ENCODE peak calls at places on chromosomes 2 and 18, in five cellular contexts. E is activated naive CD4-positive, alpha-beta T cell treated with Interleukin-2 at 50 U/mL for 16 hours; Y is stimulated activated CD4-positive, alpha-beta T cell treated with anti-CD3 and anti-CD28 coated beads, Interleukin-1b, Interleukin-23, amount 100 ng/mL, for 48 hours; L is GM19239; I is EH. U is an unnamed sample.

GRCh38 chr2:213129311-213129710 is 22.1 kb downstream of the IKZF2 start:
- DNase-seq in E (no peak), Y (no peak), L (no peak), I (no peak), U (no peak)

GRCh38 chr2:192560326-192560725 is 365.6 kb upstream of the TMEFF2 start:
- DNase-seq in E (no peak), Y (no peak), L (no peak), I (no peak), U (no peak)

GRCh38 chr18:10085405-10085804 is 171.6 kb downstream of the VAPA start:
- DNase-seq in E (no peak), Y (no peak), L (no peak), I (peak), U (no peak)

GRCh38 chr2:184040230-184040629 is 558.1 kb upstream of the ZNF804A start:
- DNase-seq in E (no peak), Y (no peak), L (no peak), I (no peak), U (no peak)

GRCh38 chr18:8706981-8707940 is 1.9 kb downstream of the MTCL1 start:
- DNase-seq in E (no peak), Y (no peak), L (no peak), I (peak), U (no peak)

GRCh38 chr2:147846382-147847081 is 1.7 kb downstream of the ACVR2A start:
- DNase-seq in E (no peak), Y (no peak), L (no peak), I (peak), U (no peak)

GRCh38 chr2:200138386-200139184 is 167.9 kb upstream of the SPATS2L start:
- DNase-seq in E (no peak), Y (no peak), L (no peak), I (peak), U (no peak)

GRCh38 chr2:13822365-13822764 is 810.2 kb upstream of the LRATD1 start:
- DNase-seq in E (no peak), Y (no peak), L (no peak), I (no peak), U (no peak)

GRCh38 chr18:49628993-49629795 is 67.3 kb downstream of the LIPG start:
- DNase-seq in E (no peak), Y (no peak), L (no peak), I (no peak), U (no peak)

GRCh38 chr2:188202777-188203176 is 88.9 kb upstream of the GULP1 start:
- DNase-seq in E (no peak), Y (no peak), L (no peak), I (no peak), U (no peak)

GRCh38 chr18:9648431-9649163 is 34.2 kb upstream of the PPP4R1 start:
- DNase-seq in E (no peak), Y (no peak), L (no peak), I (no peak), U (peak)

GRCh38 chr2:188495990-188496431 is 204.3 kb downstream of the GULP1 start:
- DNase-seq in E (no peak), Y (no peak), L (no peak), I (peak), U (no peak)

GRCh38 chr2:234880551-234881211 is 71.1 kb upstream of the SH3BP4 start:
- DNase-seq in E (no peak), Y (peak), L (no peak), I (peak), U (no peak)

GRCh38 chr2:235968616-235969324 is 199.4 kb downstream of the GBX2 start:
- DNase-seq in E (no peak), Y (no peak), L (no peak), I (no peak), U (no peak)

GRCh38 chr2:100882645-100883613 is 63.0 kb downstream of the NPAS2 start:
- DNase-seq in E (no peak), Y (peak), L (no peak), I (peak), U (no peak)

GRCh38 chr2:97697252-97698235 is 15.8 kb upstream of the ZAP70 start:
- DNase-seq in E (peak), Y (peak), L (peak), I (peak), U (peak)

GRCh38 chr2:45024600-45025291 is 15.5 kb upstream of the SIX2 start:
- DNase-seq in E (no peak), Y (no peak), L (no peak), I (peak), U (no peak)

GRCh38 chr2:237695201-237695780 is 67.9 kb downstream of the LRRFIP1 start:
- DNase-seq in E (no peak), Y (no peak), L (no peak), I (peak), U (peak)

GRCh38 chr2:56871641-56872040 is 687.9 kb downstream of the CCDC85A start:
- DNase-seq in E (no peak), Y (no peak), L (no peak), I (peak), U (no peak)

GRCh38 chr2:157929871-157930667 is 53.9 kb upstream of the ACVR1 start:
- DNase-seq in E (no peak), Y (no peak), L (no peak), I (no peak), U (no peak)

GRCh38 chr18:2641638-2642037 is 13.9 kb upstream of the SMCHD1 start:
- DNase-seq in E (no peak), Y (no peak), L (no peak), I (peak), U (peak)

GRCh38 chr2:201440182-201440581 is 11.1 kb downstream of the TRAK2 start:
- DNase-seq in E (no peak), Y (no peak), L (no peak), I (no peak), U (no peak)

GRCh38 chr2:67018318-67018717 is 378.8 kb upstream of the ETAA1 start:
- DNase-seq in E (no peak), Y (no peak), L (no peak), I (peak), U (no peak)

GRCh38 chr2:204274991-204275390 is 270.3 kb upstream of the PARD3B start:
- DNase-seq in E (no peak), Y (no peak), L (no peak), I (no peak), U (no peak)

GRCh38 chr2:97747285-97747684 is 33.9 kb downstream of the ZAP70 start:
- DNase-seq in E (no peak), Y (no peak), L (no peak), I (no peak), U (no peak)

GRCh38 chr2:235162070-235162469 is 210.3 kb downstream of the SH3BP4 start:
- DNase-seq in E (no peak), Y (no peak), L (no peak), I (no peak), U (no peak)

GRCh38 chr2:37653805-37654378 is 17.6 kb downstream of the CDC42EP3 start:
- DNase-seq in E (peak), Y (peak), L (no peak), I (no peak), U (peak)

GRCh38 chr2:223590964-223591363 is 11.2 kb downstream of the SCG2 start:
- DNase-seq in E (no peak), Y (no peak), L (no peak), I (peak), U (no peak)

GRCh38 chr18:35497006-35497333 is 790 bp downstream of the INO80C start:
- DNase-seq in E (peak), Y (no peak), L (no peak), I (no peak), U (no peak)

GRCh38 chr2:170512271-170512670 is 202.9 kb upstream of the SP5 start:
- DNase-seq in E (no peak), Y (no peak), L (no peak), I (no peak), U (no peak)

GRCh38 chr18:2932247-2933181 is 80.4 kb downstream of the LPIN2 start:
- DNase-seq in E (no peak), Y (no peak), L (no peak), I (peak), U (peak)

GRCh38 chr2:232363784-232364615 is 14.6 kb upstream of the ALPP start:
- DNase-seq in E (no peak), Y (no peak), L (peak), I (peak), U (peak)

GRCh38 chr2:146734042-146734715 is 1110.7 kb upstream of the ACVR2A start:
- DNase-seq in E (no peak), Y (no peak), L (no peak), I (peak), U (peak)

GRCh38 chr2:46922049-46922448 is 6.4 kb upstream of the MCFD2 start:
- DNase-seq in E (no peak), Y (no peak), L (no peak), I (peak), U (no peak)

GRCh38 chr2:15623898-15624541 is 32.4 kb downstream of the DDX1 start:
- DNase-seq in E (no peak), Y (no peak), L (no peak), I (no peak), U (no peak)

GRCh38 chr2:113818382-113818951 is 62.0 kb upstream of the SLC35F5 start:
- DNase-seq in E (no peak), Y (no peak), L (no peak), I (peak), U (no peak)

GRCh38 chr18:42274488-42275137 is 319.6 kb downstream of the PIK3C3 start:
- DNase-seq in E (no peak), Y (no peak), L (no peak), I (peak), U (no peak)

U was measured in GM12878.